ENCODE peak calls at places on chromosomes 4 and X, in five cellular contexts. One of them, this sample, is unnamed.

GRCh38 chrX:9431281-9431680 is 33.6 kb upstream of the TBL1X start:
- DNase-seq in GM13976: no peak
- DNase-seq in HepG2: no peak
- DNase-seq in nephron progenitor cell: no peak
- DNase-seq in MCF 10A: no peak
- DNase-seq in this sample: no peak

GRCh38 chr4:60619531-60620305 is 580.4 kb upstream of the ADGRL3 start:
- DNase-seq in MCF 10A: no peak
- DNase-seq in HepG2: no peak
- DNase-seq in GM13976: no peak
- DNase-seq in nephron progenitor cell: no peak
- DNase-seq in this sample: no peak

GRCh38 chrX:50779694-50780093 is 34.3 kb downstream of the SHROOM4 start:
- DNase-seq in HepG2: no peak
- DNase-seq in GM13976: no peak
- DNase-seq in nephron progenitor cell: no peak
- DNase-seq in MCF 10A: no peak
- DNase-seq in this sample: no peak

GRCh38 chr4:15963001-15963451 is at the start of gene FGFBP2:
- DNase-seq in GM13976: peak
- DNase-seq in nephron progenitor cell: peak
- DNase-seq in HepG2: peak
- DNase-seq in MCF 10A: peak
- DNase-seq in this sample: peak

GRCh38 chrX:135340827-135341226 is 31.5 kb downstream of the ETDC start:
- DNase-seq in HepG2: no peak
- DNase-seq in GM13976: no peak
- DNase-seq in MCF 10A: no peak
- DNase-seq in nephron progenitor cell: no peak
- DNase-seq in this sample: no peak

GRCh38 chr4:48692897-48693296 is 87.2 kb downstream of the FRYL start:
- DNase-seq in GM13976: no peak
- DNase-seq in MCF 10A: no peak
- DNase-seq in nephron progenitor cell: no peak
- DNase-seq in HepG2: no peak
- DNase-seq in this sample: no peak

GRCh38 chr4:183469936-183470335 is 25.5 kb downstream of the CDKN2AIP start:
- DNase-seq in MCF 10A: peak
- DNase-seq in HepG2: no peak
- DNase-seq in GM13976: no peak
- DNase-seq in nephron progenitor cell: no peak
- DNase-seq in this sample: no peak

GRCh38 chr4:8586671-8587468 is 5.7 kb upstream of the CPZ start:
- DNase-seq in MCF 10A: no peak
- DNase-seq in nephron progenitor cell: no peak
- DNase-seq in GM13976: no peak
- DNase-seq in HepG2: no peak
- DNase-seq in this sample: peak

GRCh38 chr4:15958562-15958961 is 4.4 kb downstream of the FGFBP2 start:
- DNase-seq in GM13976: no peak
- DNase-seq in HepG2: no peak
- DNase-seq in MCF 10A: no peak
- DNase-seq in nephron progenitor cell: no peak
- DNase-seq in this sample: no peak

GRCh38 chrX:30301203-30301602 is 8.0 kb downstream of the NR0B1 start:
- DNase-seq in GM13976: no peak
- DNase-seq in HepG2: no peak
- DNase-seq in nephron progenitor cell: no peak
- DNase-seq in MCF 10A: no peak
- DNase-seq in this sample: no peak

GRCh38 chr4:8188743-8189550 is 10.1 kb upstream of the SH3TC1 start:
- DNase-seq in nephron progenitor cell: no peak
- DNase-seq in HepG2: no peak
- DNase-seq in GM13976: no peak
- DNase-seq in MCF 10A: peak
- DNase-seq in this sample: no peak

GRCh38 chrX:30714138-30714537 is 60.9 kb downstream of the GK start:
- DNase-seq in MCF 10A: no peak
- DNase-seq in GM13976: no peak
- DNase-seq in nephron progenitor cell: no peak
- DNase-seq in HepG2: no peak
- DNase-seq in this sample: peak

GRCh38 chr4:91086008-91086407 is 958.8 kb downstream of the CCSER1 start:
- DNase-seq in nephron progenitor cell: no peak
- DNase-seq in MCF 10A: no peak
- DNase-seq in GM13976: no peak
- DNase-seq in HepG2: no peak
- DNase-seq in this sample: no peak
- TF ChIP-seq CTCF in nephron progenitor cell: no peak
- TF ChIP-seq CTCF in MCF 10A: no peak
- TF ChIP-seq CTCF in GM13976: no peak
- TF ChIP-seq CTCF in HepG2: no peak
- TF ChIP-seq CTCF in this sample: no peak

DNA sequence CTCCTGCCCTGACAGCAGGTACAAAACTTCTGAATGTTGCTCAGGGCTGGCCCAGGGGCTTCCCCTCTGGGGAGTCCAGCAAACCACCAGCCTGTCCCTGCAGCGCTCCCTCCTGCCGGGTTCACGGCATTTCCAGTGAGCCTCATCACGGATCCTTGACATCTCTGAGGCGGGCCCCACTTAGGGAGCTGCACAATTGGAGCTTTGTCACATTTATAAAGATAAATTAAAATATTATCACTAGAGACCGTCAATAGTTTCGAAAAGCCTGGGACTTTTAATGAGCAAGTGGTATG is 5.1 kb upstream of the SORCS2 start:
- DNase-seq in MCF 10A: no peak
- DNase-seq in GM13976: no peak
- DNase-seq in HepG2: no peak
- DNase-seq in nephron progenitor cell: no peak
- DNase-seq in this sample: no peak
- TF ChIP-seq CTCF in MCF 10A: no peak
- TF ChIP-seq CTCF in GM13976: no peak
- TF ChIP-seq CTCF in HepG2: peak
- TF ChIP-seq CTCF in nephron progenitor cell: no peak
- TF ChIP-seq CTCF in this sample: no peak

GRCh38 chrX:137313627-137314026 is 252.3 kb upstream of the ZIC3 start:
- DNase-seq in GM13976: no peak
- DNase-seq in MCF 10A: no peak
- DNase-seq in HepG2: no peak
- DNase-seq in nephron progenitor cell: no peak
- DNase-seq in this sample: peak
- TF ChIP-seq CTCF in GM13976: no peak
- TF ChIP-seq CTCF in MCF 10A: no peak
- TF ChIP-seq CTCF in HepG2: no peak
- TF ChIP-seq CTCF in nephron progenitor cell: no peak
- TF ChIP-seq CTCF in this sample: no peak

GRCh38 chr4:55138367-55138766 is 13.0 kb upstream of the KDR start:
- DNase-seq in MCF 10A: no peak
- DNase-seq in HepG2: no peak
- DNase-seq in GM13976: no peak
- DNase-seq in nephron progenitor cell: no peak
- DNase-seq in this sample: no peak

GRCh38 chr4:55143858-55144257 is 18.5 kb upstream of the KDR start:
- DNase-seq in GM13976: no peak
- DNase-seq in HepG2: no peak
- DNase-seq in nephron progenitor cell: no peak
- DNase-seq in MCF 10A: peak
- DNase-seq in this sample: no peak
- TF ChIP-seq CTCF in GM13976: no peak
- TF ChIP-seq CTCF in HepG2: no peak
- TF ChIP-seq CTCF in nephron progenitor cell: no peak
- TF ChIP-seq CTCF in MCF 10A: no peak
- TF ChIP-seq CTCF in this sample: no peak

GRCh38 chr4:27692098-27692679 is 831.5 kb downstream of the STIM2 start:
- DNase-seq in GM13976: no peak
- DNase-seq in nephron progenitor cell: peak
- DNase-seq in HepG2: peak
- DNase-seq in MCF 10A: peak
- DNase-seq in this sample: peak
- TF ChIP-seq CTCF in GM13976: peak
- TF ChIP-seq CTCF in nephron progenitor cell: peak
- TF ChIP-seq CTCF in HepG2: peak
- TF ChIP-seq CTCF in MCF 10A: peak
- TF ChIP-seq CTCF in this sample: peak

DNA sequence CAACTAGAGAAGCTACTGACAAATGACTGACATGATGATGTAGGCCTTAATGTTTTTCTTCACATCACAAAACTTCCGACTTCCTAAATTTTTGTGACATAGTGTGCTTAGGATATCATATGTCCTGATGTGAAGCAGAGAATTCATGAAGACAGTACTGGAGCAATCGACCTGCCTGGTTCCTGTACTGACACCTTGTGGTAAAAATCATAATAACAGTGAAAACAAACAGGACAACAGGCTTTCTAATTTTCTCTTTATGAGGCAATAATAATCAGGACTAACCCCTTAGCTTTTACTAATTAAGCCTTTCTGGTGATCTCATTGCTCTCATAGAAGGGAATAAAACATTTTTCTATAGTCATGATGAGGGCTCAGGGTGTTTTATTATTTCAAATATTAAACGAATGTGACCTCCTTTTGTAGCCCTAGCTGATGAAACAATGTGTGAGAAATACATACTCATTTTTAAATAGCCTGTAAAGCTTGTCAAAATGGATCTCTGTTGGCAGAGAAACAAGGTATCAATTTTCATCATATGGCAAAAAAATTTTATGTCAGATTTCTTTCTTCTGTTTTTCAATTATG is 158.4 kb downstream of the TENT5D start:
- DNase-seq in HepG2: peak
- DNase-seq in nephron progenitor cell: no peak
- DNase-seq in GM13976: peak
- DNase-seq in MCF 10A: peak
- DNase-seq in this sample: peak
- TF ChIP-seq CTCF in HepG2: peak
- TF ChIP-seq CTCF in nephron progenitor cell: peak
- TF ChIP-seq CTCF in GM13976: peak
- TF ChIP-seq CTCF in MCF 10A: peak
- TF ChIP-seq CTCF in this sample: peak

This sample was measured in GM12865.